ENCODE peak calls at places on chromosomes 6 and 20, in ten cellular contexts. D, G, Q, H, V, E, U, J, I and L are unnamed samples.

GRCh38 chr20:47781631-47782030 is 3.6 kb downstream of the SULF2 start:
- DNase-seq in D (no peak), G (no peak), Q (no peak), H (no peak), V (no peak), E (no peak), U (no peak), J (peak), I (no peak), L (no peak)

GRCh38 chr6:12693122-12693521 is 23.4 kb upstream of the PHACTR1 start:
- DNase-seq in D (no peak), G (no peak), Q (no peak), H (no peak), V (no peak), E (no peak), U (no peak), J (no peak), I (no peak), L (no peak)

GRCh38 chr20:19779634-19780033 is 21.6 kb downstream of the RIN2 start:
- DNase-seq in D (no peak), G (no peak), Q (no peak), H (no peak), V (no peak), E (no peak), U (no peak), J (no peak), I (no peak), L (no peak)

GRCh38 chr20:38175221-38176030 is 10.4 kb upstream of the TGM2 start:
- DNase-seq in D (no peak), G (no peak), Q (no peak), H (no peak), V (no peak), E (no peak), U (no peak), J (no peak), I (no peak), L (no peak)

GRCh38 chr20:24406761-24407550 is 62.5 kb upstream of the SYNDIG1 start:
- DNase-seq in D (no peak), G (no peak), Q (no peak), H (no peak), V (peak), E (no peak), U (no peak), J (no peak), I (peak), L (peak)

GRCh38 chr6:68651018-68651985 is 16.2 kb downstream of the ADGRB3 start:
- DNase-seq in D (no peak), G (no peak), Q (no peak), H (peak), V (peak), E (no peak), U (no peak), J (no peak), I (no peak), L (peak)

GRCh38 chr6:25921525-25922203 is 8.8 kb downstream of the SLC17A2 start:
- DNase-seq in D (no peak), G (no peak), Q (no peak), H (no peak), V (no peak), E (no peak), U (no peak), J (no peak), I (no peak), L (no peak)

GRCh38 chr6:114785235-114786127 is 442.7 kb upstream of the HS3ST5 start:
- DNase-seq in D (no peak), G (no peak), Q (no peak), H (no peak), V (no peak), E (no peak), U (no peak), J (no peak), I (no peak), L (peak)

GRCh38 chr6:16802071-16802470 is 40.8 kb upstream of the ATXN1 start:
- DNase-seq in D (no peak), G (no peak), Q (no peak), H (peak), V (peak), E (no peak), U (no peak), J (no peak), I (no peak), L (no peak)

GRCh38 chr6:4364172-4364571 is 228.8 kb upstream of the ECI2 start:
- DNase-seq in D (no peak), G (no peak), Q (no peak), H (no peak), V (no peak), E (no peak), U (no peak), J (no peak), I (no peak), L (no peak)